ENCODE peak calls at places on chromosomes 13 and 19, in five cellular contexts. P is DMS 273 treated with DMSO at 0.1 percent for 48 hours; Z is AG09319; N is heart right ventricle; S is activated T-cell treated with anti-CD3 and anti-CD28 coated beads, Interleukin-2, amount 50 U/mL, for 72 hours. O is an unnamed sample.
A peak's percentile ranks its signal among the peaks of the same experiment; 100 is the strongest.

GRCh38 chr13:43787518-43787891 is 733 bp upstream of the ENOX1 start:
- DNase-seq in S (no peak), P (no peak), Z (no peak), N (no peak), O (no peak)

GRCh38 chr19:17966497-17967257 is at the start of gene KCNN1:
- DNase-seq in Z (no peak), S (no peak), N (no peak), P (no peak), O (no peak)

GRCh38 chr13:25231537-25231936 is 55.8 kb downstream of the MTMR6 start:
- DNase-seq in N (no peak), S (no peak), Z (no peak), P (no peak), O (no peak)

GRCh38 chr13:94121686-94122085 is 357.8 kb downstream of the DCT start:
- DNase-seq in Z (peak; percentile 3), S (no peak), P (no peak), N (no peak), O (no peak)

GRCh38 chr19:47109541-47110375 is 3.8 kb downstream of the ZC3H4 start:
- DNase-seq in P (no peak), Z (no peak), N (no peak), S (peak; percentile 82), O (no peak)

GRCh38 chr13:112481458-112481857 is 105.3 kb downstream of the SPACA7 start:
- DNase-seq in S (no peak), P (no peak), N (no peak), Z (no peak), O (no peak)

GRCh38 chr13:108121406-108121805 is 93.9 kb downstream of the LIG4 start:
- DNase-seq in S (no peak), P (no peak), Z (no peak), N (no peak), O (no peak)

GRCh38 chr13:31236211-31236786 is 36.5 kb downstream of the B3GLCT start:
- DNase-seq in P (no peak), S (no peak), N (no peak), Z (peak; percentile 29), O (no peak)

GRCh38 chr13:48600374-48601364 is 53.1 kb upstream of the CYSLTR2 start:
- DNase-seq in S (no peak), P (no peak), Z (peak; percentile 18), N (no peak), O (peak; percentile 9)